ENCODE peak calls at places on chromosomes 7 and 10, in eight cellular contexts. One of them, this sample, is unnamed.

GRCh38 chr10:71963756-71964668 is at the start of gene CHST3:
- DNase-seq in HCT116: no peak
- DNase-seq in IMR-90: peak
- DNase-seq in A549: peak
- DNase-seq in Peyer's patch: no peak
- DNase-seq in uterus: peak
- DNase-seq in right lobe of liver: peak
- DNase-seq in transverse colon: peak
- DNase-seq in this sample: peak

GRCh38 chr7:152370297-152370696 is 65.5 kb downstream of the KMT2C start:
- DNase-seq in HCT116: no peak
- DNase-seq in IMR-90: no peak
- DNase-seq in A549: no peak
- DNase-seq in Peyer's patch: no peak
- DNase-seq in uterus: no peak
- DNase-seq in right lobe of liver: no peak
- DNase-seq in transverse colon: no peak
- DNase-seq in this sample: no peak

GRCh38 chr10:21330628-21331020 is 194.9 kb downstream of the SKIDA1 start:
- DNase-seq in HCT116: no peak
- DNase-seq in IMR-90: no peak
- DNase-seq in A549: peak
- DNase-seq in Peyer's patch: no peak
- DNase-seq in uterus: no peak
- DNase-seq in right lobe of liver: no peak
- DNase-seq in transverse colon: no peak
- DNase-seq in this sample: no peak

GRCh38 chr10:99234739-99235468 is 748 bp downstream of the HPSE2 start:
- DNase-seq in HCT116: no peak
- DNase-seq in IMR-90: peak
- DNase-seq in A549: no peak
- DNase-seq in Peyer's patch: no peak
- DNase-seq in uterus: no peak
- DNase-seq in right lobe of liver: no peak
- DNase-seq in transverse colon: no peak
- DNase-seq in this sample: no peak

GRCh38 chr7:15801565-15801964 is 115.1 kb upstream of the MEOX2 start:
- DNase-seq in HCT116: no peak
- DNase-seq in IMR-90: peak
- DNase-seq in A549: no peak
- DNase-seq in Peyer's patch: no peak
- DNase-seq in uterus: no peak
- DNase-seq in right lobe of liver: no peak
- DNase-seq in transverse colon: no peak
- DNase-seq in this sample: no peak

GRCh38 chr10:70502406-70502805 is 23.8 kb downstream of the PALD1 start:
- DNase-seq in HCT116: no peak
- DNase-seq in IMR-90: peak
- DNase-seq in A549: no peak
- DNase-seq in Peyer's patch: no peak
- DNase-seq in uterus: no peak
- DNase-seq in right lobe of liver: no peak
- DNase-seq in transverse colon: no peak
- DNase-seq in this sample: no peak

GRCh38 chr10:87590705-87591588 is 68.7 kb upstream of the PAPSS2 start:
- DNase-seq in HCT116: no peak
- DNase-seq in IMR-90: peak
- DNase-seq in A549: peak
- DNase-seq in Peyer's patch: no peak
- DNase-seq in uterus: no peak
- DNase-seq in right lobe of liver: no peak
- DNase-seq in transverse colon: no peak
- DNase-seq in this sample: no peak

GRCh38 chr7:106471686-106472440 is 187.1 kb upstream of the NAMPT start:
- DNase-seq in HCT116: no peak
- DNase-seq in IMR-90: no peak
- DNase-seq in A549: no peak
- DNase-seq in Peyer's patch: no peak
- DNase-seq in uterus: no peak
- DNase-seq in right lobe of liver: no peak
- DNase-seq in transverse colon: no peak
- DNase-seq in this sample: no peak

GRCh38 chr7:15625456-15625855 is 61.0 kb downstream of the MEOX2 start:
- DNase-seq in HCT116: no peak
- DNase-seq in IMR-90: no peak
- DNase-seq in A549: peak
- DNase-seq in Peyer's patch: no peak
- DNase-seq in uterus: no peak
- DNase-seq in right lobe of liver: no peak
- DNase-seq in transverse colon: no peak
- DNase-seq in this sample: no peak

GRCh38 chr7:80097756-80098155 is 36.9 kb upstream of the GNAI1 start:
- DNase-seq in HCT116: no peak
- DNase-seq in IMR-90: no peak
- DNase-seq in A549: no peak
- DNase-seq in Peyer's patch: no peak
- DNase-seq in uterus: no peak
- DNase-seq in right lobe of liver: no peak
- DNase-seq in transverse colon: no peak
- DNase-seq in this sample: no peak

GRCh38 chr10:131855763-131856401 is 44.9 kb upstream of the PPP2R2D start:
- DNase-seq in HCT116: no peak
- DNase-seq in IMR-90: no peak
- DNase-seq in A549: no peak
- DNase-seq in Peyer's patch: no peak
- DNase-seq in uterus: peak
- DNase-seq in right lobe of liver: no peak
- DNase-seq in transverse colon: no peak
- DNase-seq in this sample: no peak

GRCh38 chr7:101126651-101127459 is at the start of gene SERPINE1:
- DNase-seq in HCT116: peak
- DNase-seq in IMR-90: peak
- DNase-seq in A549: peak
- DNase-seq in Peyer's patch: peak
- DNase-seq in uterus: peak
- DNase-seq in right lobe of liver: peak
- DNase-seq in transverse colon: peak
- DNase-seq in this sample: peak

GRCh38 chr7:14158111-14158510 is 168.6 kb upstream of the ETV1 start:
- DNase-seq in HCT116: no peak
- DNase-seq in IMR-90: no peak
- DNase-seq in A549: no peak
- DNase-seq in Peyer's patch: no peak
- DNase-seq in uterus: no peak
- DNase-seq in right lobe of liver: no peak
- DNase-seq in transverse colon: no peak
- DNase-seq in this sample: no peak

GRCh38 chr7:139602143-139602722 is 78.7 kb downstream of the CLEC2L start:
- DNase-seq in HCT116: peak
- DNase-seq in IMR-90: peak
- DNase-seq in A549: peak
- DNase-seq in Peyer's patch: no peak
- DNase-seq in uterus: no peak
- DNase-seq in right lobe of liver: no peak
- DNase-seq in transverse colon: no peak
- DNase-seq in this sample: no peak

GRCh38 chr7:99021941-99022560 is 121.9 kb downstream of the SMURF1 start:
- DNase-seq in HCT116: no peak
- DNase-seq in IMR-90: no peak
- DNase-seq in A549: no peak
- DNase-seq in Peyer's patch: no peak
- DNase-seq in uterus: no peak
- DNase-seq in right lobe of liver: no peak
- DNase-seq in transverse colon: no peak
- DNase-seq in this sample: peak

GRCh38 chr10:126270116-126270515 is 118.2 kb downstream of the ADAM12 start:
- DNase-seq in HCT116: no peak
- DNase-seq in IMR-90: peak
- DNase-seq in A549: no peak
- DNase-seq in Peyer's patch: no peak
- DNase-seq in uterus: no peak
- DNase-seq in right lobe of liver: no peak
- DNase-seq in transverse colon: no peak
- DNase-seq in this sample: no peak

GRCh38 chr7:139680676-139681462 is 96.9 kb downstream of the HIPK2 start:
- DNase-seq in HCT116: peak
- DNase-seq in IMR-90: peak
- DNase-seq in A549: peak
- DNase-seq in Peyer's patch: no peak
- DNase-seq in uterus: no peak
- DNase-seq in right lobe of liver: no peak
- DNase-seq in transverse colon: no peak
- DNase-seq in this sample: peak

GRCh38 chr7:5796076-5796475 is 14.6 kb upstream of the RNF216 start:
- DNase-seq in HCT116: no peak
- DNase-seq in IMR-90: no peak
- DNase-seq in A549: no peak
- DNase-seq in Peyer's patch: no peak
- DNase-seq in uterus: no peak
- DNase-seq in right lobe of liver: no peak
- DNase-seq in transverse colon: peak
- DNase-seq in this sample: no peak

GRCh38 chr10:130036296-130037065 is 72.4 kb upstream of the EBF3 start:
- DNase-seq in HCT116: no peak
- DNase-seq in IMR-90: no peak
- DNase-seq in A549: no peak
- DNase-seq in Peyer's patch: no peak
- DNase-seq in uterus: no peak
- DNase-seq in right lobe of liver: no peak
- DNase-seq in transverse colon: no peak
- DNase-seq in this sample: no peak

GRCh38 chr7:99864041-99864440 is 12.8 kb downstream of the OR2AE1 start:
- DNase-seq in HCT116: no peak
- DNase-seq in IMR-90: no peak
- DNase-seq in A549: no peak
- DNase-seq in Peyer's patch: no peak
- DNase-seq in uterus: no peak
- DNase-seq in right lobe of liver: no peak
- DNase-seq in transverse colon: no peak
- DNase-seq in this sample: no peak

GRCh38 chr7:115352375-115352774 is 430.5 kb downstream of the MDFIC start:
- DNase-seq in HCT116: no peak
- DNase-seq in IMR-90: peak
- DNase-seq in A549: peak
- DNase-seq in Peyer's patch: no peak
- DNase-seq in uterus: no peak
- DNase-seq in right lobe of liver: no peak
- DNase-seq in transverse colon: no peak
- DNase-seq in this sample: no peak

GRCh38 chr10:72173635-72174296 is 42.0 kb upstream of the ANAPC16 start:
- DNase-seq in HCT116: peak
- DNase-seq in IMR-90: peak
- DNase-seq in A549: peak
- DNase-seq in Peyer's patch: no peak
- DNase-seq in uterus: no peak
- DNase-seq in right lobe of liver: no peak
- DNase-seq in transverse colon: no peak
- DNase-seq in this sample: peak

GRCh38 chr7:131948434-131949053 is 392.1 kb upstream of the PODXL start:
- DNase-seq in HCT116: no peak
- DNase-seq in IMR-90: no peak
- DNase-seq in A549: peak
- DNase-seq in Peyer's patch: no peak
- DNase-seq in uterus: no peak
- DNase-seq in right lobe of liver: no peak
- DNase-seq in transverse colon: peak
- DNase-seq in this sample: no peak

DNA sequence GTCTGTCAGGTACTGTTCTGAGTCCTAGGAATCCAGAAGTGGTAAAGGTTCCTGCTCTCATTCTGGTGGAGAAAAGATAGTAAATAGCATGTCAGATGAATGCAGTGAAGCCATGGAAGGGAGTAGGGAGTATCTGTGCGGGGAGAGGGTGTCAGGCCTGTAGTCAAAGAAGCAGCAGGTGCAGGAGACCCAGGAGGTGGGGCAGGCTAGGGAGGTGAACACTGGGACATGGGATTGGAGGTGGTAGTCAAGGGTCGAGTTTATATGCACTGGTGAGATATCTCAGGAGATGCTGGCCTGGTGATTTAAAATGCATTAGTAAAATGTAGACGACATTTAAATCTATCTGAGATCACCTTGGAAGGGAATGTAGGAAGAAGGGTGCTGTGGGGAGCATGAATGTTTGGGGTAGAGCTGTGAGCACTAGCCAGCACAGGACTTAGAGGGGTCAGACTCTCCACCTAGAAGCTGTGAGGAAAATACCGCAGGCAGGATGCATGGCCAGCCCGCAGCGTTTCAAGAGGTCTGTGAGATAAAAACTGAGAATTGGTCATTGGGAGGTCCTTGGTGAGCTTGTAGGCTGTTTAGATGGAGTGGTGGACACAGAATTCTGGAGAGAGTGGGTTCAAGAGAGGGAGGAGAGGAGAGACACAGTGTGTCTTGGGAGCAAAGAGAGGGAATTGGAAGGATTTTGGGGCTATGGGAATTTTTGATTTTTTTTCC is 6.8 kb downstream of the GTPBP4 start:
- DNase-seq in HCT116: no peak
- DNase-seq in IMR-90: no peak
- DNase-seq in A549: no peak
- DNase-seq in Peyer's patch: no peak
- DNase-seq in uterus: no peak
- DNase-seq in right lobe of liver: no peak
- DNase-seq in transverse colon: no peak
- DNase-seq in this sample: no peak
- TF ChIP-seq POLR2A in HCT116: no peak
- TF ChIP-seq POLR2A in IMR-90: no peak
- TF ChIP-seq POLR2A in A549: no peak
- TF ChIP-seq POLR2A in Peyer's patch: no peak
- TF ChIP-seq POLR2A in uterus: no peak
- TF ChIP-seq POLR2A in right lobe of liver: no peak
- TF ChIP-seq POLR2A in transverse colon: no peak
- TF ChIP-seq POLR2A in this sample: no peak

GRCh38 chr10:116747325-116747724 is 5.0 kb upstream of the HSPA12A start:
- DNase-seq in HCT116: no peak
- DNase-seq in IMR-90: no peak
- DNase-seq in A549: no peak
- DNase-seq in Peyer's patch: no peak
- DNase-seq in uterus: no peak
- DNase-seq in right lobe of liver: no peak
- DNase-seq in transverse colon: no peak
- DNase-seq in this sample: no peak
- H3K27ac ChIP-seq in HCT116: no peak
- H3K27ac ChIP-seq in IMR-90: no peak
- H3K27ac ChIP-seq in A549: no peak
- H3K27ac ChIP-seq in Peyer's patch: no peak
- H3K27ac ChIP-seq in uterus: no peak
- H3K27ac ChIP-seq in right lobe of liver: no peak
- H3K27ac ChIP-seq in transverse colon: no peak
- H3K27ac ChIP-seq in this sample: no peak

GRCh38 chr7:134943785-134944400 is 42.4 kb upstream of the AGBL3 start:
- DNase-seq in HCT116: peak
- DNase-seq in IMR-90: peak
- DNase-seq in A549: peak
- DNase-seq in Peyer's patch: no peak
- DNase-seq in uterus: no peak
- DNase-seq in right lobe of liver: no peak
- DNase-seq in transverse colon: no peak
- DNase-seq in this sample: no peak
- TF ChIP-seq CTCF in HCT116: peak
- TF ChIP-seq CTCF in IMR-90: no peak
- TF ChIP-seq CTCF in A549: peak
- TF ChIP-seq CTCF in Peyer's patch: no peak
- TF ChIP-seq CTCF in uterus: no peak
- TF ChIP-seq CTCF in right lobe of liver: peak
- TF ChIP-seq CTCF in transverse colon: no peak
- TF ChIP-seq CTCF in this sample: no peak

GRCh38 chr7:102973096-102973802 is 60.4 kb downstream of the LRRC17 start:
- DNase-seq in HCT116: no peak
- DNase-seq in IMR-90: no peak
- DNase-seq in A549: peak
- DNase-seq in Peyer's patch: no peak
- DNase-seq in uterus: no peak
- DNase-seq in right lobe of liver: no peak
- DNase-seq in transverse colon: no peak
- DNase-seq in this sample: no peak
- TF ChIP-seq POLR2A in HCT116: peak
- TF ChIP-seq POLR2A in IMR-90: no peak
- TF ChIP-seq POLR2A in A549: no peak
- TF ChIP-seq POLR2A in Peyer's patch: no peak
- TF ChIP-seq POLR2A in uterus: no peak
- TF ChIP-seq POLR2A in right lobe of liver: no peak
- TF ChIP-seq POLR2A in transverse colon: no peak
- TF ChIP-seq POLR2A in this sample: no peak

This sample was measured in thyroid gland.